ENCODE peak calls at places on chromosomes 1 and 21, in ten cellular contexts. G is SJCRH30, K is aorta, D is body of pancreas, P is colonic mucosa, C is heart right ventricle, I is lower lobe of right lung, U is tibial artery, N is upper lobe of left lung, T is transverse colon. B is an unnamed sample. For H3K9me3, the result is how much of the 10 kb centered on the place peaks cover.

GRCh38 chr1:4755301-4756183 is 101.1 kb downstream of the AJAP1 start:
- DNase-seq in T (no peak), C (no peak), I (no peak), N (no peak), U (no peak), G (no peak), D (no peak), P (no peak), K (no peak), B (no peak)

GRCh38 chr21:46151261-46151988 is 4.0 kb downstream of the FTCD start:
- DNase-seq in U (peak), I (peak), T (peak), D (peak), G (peak), P (no peak), K (peak), C (no peak), N (peak), B (peak)

GRCh38 chr1:25197235-25197930 is 34.9 kb downstream of the SYF2 start:
- DNase-seq in N (no peak), I (no peak), C (no peak), K (no peak), D (no peak), U (no peak), G (no peak), P (no peak), T (no peak), B (no peak)

GRCh38 chr1:213231795-213232231 is 180.8 kb downstream of the RPS6KC1 start:
- DNase-seq in N (no peak), I (no peak), K (no peak), D (no peak), U (no peak), P (no peak), C (no peak), G (peak), T (no peak), B (no peak)

GRCh38 chr1:8910331-8910730 is 31.8 kb upstream of the ENO1 start:
- DNase-seq in I (no peak), N (no peak), D (no peak), G (no peak), K (no peak), U (no peak), T (no peak), P (no peak), C (no peak), B (no peak)

GRCh38 chr1:228457017-228457395 is 30.2 kb upstream of the RNF187 start:
- DNase-seq in K (no peak), G (no peak), I (no peak), T (no peak), P (no peak), C (no peak), N (no peak), U (no peak), D (no peak), B (no peak)

GRCh38 chr1:211606914-211607751 is 28.2 kb upstream of the SLC30A1 start:
- DNase-seq in I (peak), D (no peak), G (no peak), K (peak), N (no peak), C (no peak), P (no peak), U (no peak), T (peak), B (no peak)

GRCh38 chr1:183546427-183546826 is 43.8 kb downstream of the NCF2 start:
- DNase-seq in U (no peak), G (no peak), D (no peak), I (no peak), P (no peak), N (no peak), K (no peak), C (no peak), T (no peak), B (no peak)

GRCh38 chr1:156149374-156150106 is 3.8 kb upstream of the SEMA4A start:
- DNase-seq in I (no peak), G (no peak), C (no peak), N (no peak), U (no peak), T (peak), D (no peak), K (no peak), P (no peak), B (no peak)

GRCh38 chr1:216034506-216034905 is 388.7 kb downstream of the USH2A start:
- DNase-seq in I (no peak), G (no peak), C (no peak), U (no peak), P (no peak), N (no peak), K (no peak), D (no peak), T (no peak), B (no peak)

GRCh38 chr1:216466162-216466801 is 43.0 kb upstream of the USH2A start:
- DNase-seq in P (no peak), D (no peak), U (no peak), T (no peak), I (no peak), K (no peak), G (no peak), N (no peak), C (no peak), B (no peak)

GRCh38 chr1:29343908-29344307 is 107.6 kb downstream of the PTPRU start:
- DNase-seq in P (no peak), G (no peak), U (no peak), D (no peak), N (no peak), K (no peak), T (no peak), I (no peak), C (no peak), B (no peak)

GRCh38 chr1:67393737-67394136 is 36.5 kb downstream of the SERBP1 start:
- DNase-seq in C (no peak), U (no peak), G (no peak), T (no peak), K (no peak), D (no peak), I (no peak), N (no peak), P (no peak), B (no peak)

GRCh38 chr1:237677979-237678378 is 212.7 kb downstream of the ZP4 start:
- DNase-seq in P (no peak), D (no peak), T (no peak), U (no peak), N (no peak), K (no peak), G (no peak), I (no peak), C (no peak), B (no peak)

GRCh38 chr1:110254604-110255003 is 44.5 kb downstream of the KCNC4 start:
- DNase-seq in G (no peak), K (no peak), N (no peak), D (no peak), C (no peak), I (no peak), U (no peak), P (no peak), T (no peak), B (no peak)

GRCh38 chr1:235946570-235946981 is 79.9 kb upstream of the LYST start:
- DNase-seq in K (no peak), I (no peak), N (no peak), D (no peak), P (peak), T (no peak), G (no peak), C (no peak), U (no peak), B (no peak)

GRCh38 chr1:115088871-115089442 is 346 bp downstream of the TSPAN2 start:
- DNase-seq in I (no peak), N (no peak), D (no peak), U (no peak), P (no peak), C (no peak), T (no peak), K (no peak), G (no peak), B (no peak)

GRCh38 chr1:14787604-14788003 is 189.1 kb downstream of the KAZN start:
- DNase-seq in T (no peak), D (peak), N (no peak), I (no peak), C (no peak), G (no peak), P (no peak), K (no peak), U (no peak), B (no peak)

GRCh38 chr1:78497196-78497595 is 6.4 kb downstream of the PTGFR start:
- DNase-seq in N (no peak), K (no peak), P (no peak), D (no peak), U (no peak), I (no peak), G (no peak), C (no peak), T (no peak), B (no peak)

GRCh38 chr1:158117854-158118691 is 62.6 kb upstream of the CD1D start:
- DNase-seq in C (peak), T (peak), N (peak), I (no peak), D (peak), K (no peak), G (peak), P (peak), U (peak), B (no peak)

GRCh38 chr1:93255222-93256079 is 74.9 kb downstream of the CCDC18 start:
- DNase-seq in U (no peak), N (no peak), I (no peak), T (no peak), K (no peak), P (no peak), C (no peak), G (no peak), D (no peak), B (no peak)

GRCh38 chr1:185155600-185156320 is 993 bp downstream of the TRMT1L start:
- DNase-seq in N (no peak), U (no peak), C (no peak), K (no peak), D (no peak), T (no peak), G (no peak), I (no peak), P (peak), B (no peak)

GRCh38 chr1:226069818-226070489 is 7.4 kb downstream of the H3-3A start:
- DNase-seq in G (no peak), D (no peak), T (no peak), K (no peak), C (no peak), U (no peak), P (no peak), I (no peak), N (peak), B (no peak)

GRCh38 chr21:36134820-36135390 is at the start of gene CBR3:
- DNase-seq in K (peak), T (peak), D (peak), G (peak), I (peak), C (peak), P (peak), N (peak), U (peak), B (no peak)

GRCh38 chr1:11238311-11238710 is 24.0 kb downstream of the MTOR start:
- DNase-seq in I (no peak), P (no peak), U (no peak), G (peak), D (no peak), N (no peak), C (no peak), K (no peak), T (no peak), B (no peak)

GRCh38 chr1:30743584-30744059 is 14.0 kb downstream of the LAPTM5 start:
- DNase-seq in D (no peak), K (no peak), C (no peak), I (no peak), T (no peak), G (peak), P (no peak), N (no peak), U (no peak), B (no peak)

GRCh38 chr1:66335859-66336640 is 197.9 kb upstream of the SGIP1 start:
- DNase-seq in T (peak), N (no peak), C (peak), I (peak), G (no peak), D (peak), K (peak), U (peak), P (peak), B (no peak)

GRCh38 chr1:184635347-184636155 is 119.1 kb downstream of the EDEM3 start:
- DNase-seq in K (no peak), G (no peak), T (no peak), C (no peak), I (no peak), U (no peak), D (no peak), N (no peak), P (no peak), B (no peak)

GRCh38 chr1:26119892-26120608 is 8.4 kb downstream of the PDIK1L start:
- DNase-seq in I (no peak), T (no peak), N (no peak), K (no peak), G (no peak), U (no peak), D (no peak), C (no peak), P (no peak), B (no peak)

GRCh38 chr1:232548651-232549050 is 81.3 kb downstream of the SIPA1L2 start:
- DNase-seq in T (no peak), N (no peak), P (no peak), G (no peak), I (no peak), U (no peak), D (no peak), K (no peak), C (no peak), B (no peak)

GRCh38 chr1:1075148-1075935 is 1.2 kb upstream of the RNF223 start:
- DNase-seq in P (no peak), C (peak), T (no peak), N (peak), U (no peak), D (no peak), K (peak), G (no peak), I (peak), B (peak)

GRCh38 chr1:229716064-229716463 is 90.0 kb downstream of the URB2 start:
- DNase-seq in T (no peak), C (no peak), P (no peak), N (no peak), K (no peak), U (no peak), I (no peak), D (no peak), G (no peak), B (no peak)

GRCh38 chr1:235503333-235504121 is 725 bp downstream of the B3GALNT2 start:
- DNase-seq in K (peak), P (peak), G (peak), D (peak), U (peak), T (peak), C (peak), N (peak), I (peak), B (no peak)

GRCh38 chr1:199794105-199794863 is 233.2 kb upstream of the NR5A2 start:
- DNase-seq in G (no peak), N (no peak), D (peak), I (no peak), T (no peak), U (no peak), P (no peak), C (no peak), K (no peak), B (no peak)

GRCh38 chr1:92259350-92259749 is 39.4 kb downstream of the GLMN start:
- DNase-seq in I (no peak), K (no peak), C (no peak), G (no peak), U (no peak), P (no peak), D (no peak), N (no peak), T (no peak), B (no peak)

GRCh38 chr1:234562336-234562735 is 47.6 kb downstream of the IRF2BP2 start:
- DNase-seq in U (no peak), P (no peak), C (peak), G (no peak), K (no peak), D (peak), T (no peak), I (no peak), N (no peak), B (no peak)

GRCh38 chr1:101410048-101410878 is 173.4 kb downstream of the S1PR1 start:
- DNase-seq in C (no peak), K (no peak), G (no peak), T (no peak), D (no peak), I (no peak), N (no peak), P (no peak), U (no peak), B (no peak)

GRCh38 chr1:224786533-224787249 is 142.8 kb upstream of the DNAH14 start:
- DNase-seq in G (no peak), U (no peak), P (no peak), K (no peak), N (no peak), I (no peak), C (no peak), D (no peak), T (no peak), B (no peak)

GRCh38 chr1:3031401-3032221 is 10.3 kb downstream of the ACTRT2 start:
- DNase-seq in U (peak), C (no peak), I (no peak), D (no peak), N (peak), G (no peak), P (no peak), T (no peak), K (no peak), B (no peak)
- H3K9me3 ChIP-seq in U (under half), C (under half), I (under half), D (under half), N (under half), G (under half), P (under half), T (under half), K (under half), B (under half)

DNA sequence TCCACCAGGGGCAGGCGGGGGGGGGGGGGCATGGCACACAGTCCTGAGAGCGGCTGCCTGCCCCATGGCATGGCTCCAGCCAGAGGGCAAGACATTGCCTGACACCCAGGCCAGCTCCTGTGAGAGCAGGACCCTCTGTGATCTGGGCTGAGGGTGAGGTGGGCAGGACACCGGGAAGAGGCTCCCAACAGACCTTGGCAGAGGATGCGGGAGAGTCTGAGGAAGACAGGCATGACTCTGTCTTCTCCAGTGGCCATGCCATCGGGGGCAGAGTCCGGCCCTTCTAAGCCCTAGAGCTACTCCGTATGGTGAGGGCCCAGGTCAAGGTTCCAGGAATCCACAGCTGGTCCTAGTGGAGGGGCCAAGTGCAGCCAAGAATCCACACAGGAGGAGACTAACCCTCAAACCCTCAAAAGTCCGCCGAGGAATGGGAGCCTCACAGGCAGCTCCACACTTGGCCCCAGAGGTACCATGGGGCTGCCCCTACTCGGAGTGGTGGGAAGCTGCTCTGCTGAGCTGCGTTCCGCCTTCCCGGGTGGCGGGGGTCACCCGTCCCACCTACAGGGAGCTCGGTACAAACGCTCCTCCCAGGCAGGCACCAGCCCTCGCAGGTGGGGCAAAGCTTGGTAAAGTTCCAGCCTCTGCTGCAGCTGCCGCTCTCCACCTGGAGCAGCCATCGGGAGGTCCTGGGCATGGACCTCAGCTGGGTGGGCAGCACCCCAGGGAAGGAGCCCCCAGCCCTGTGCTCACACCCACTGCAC is 6.5 kb downstream of the ACTRT2 start:
- DNase-seq in I (no peak), P (no peak), D (no peak), C (no peak), U (no peak), G (no peak), K (no peak), T (no peak), N (peak), B (peak)
- H3K9me3 ChIP-seq in I (under half), P (under half), D (under half), C (under half), U (under half), G (under half), K (under half), T (under half), N (under half), B (under half)

GRCh38 chr21:38817371-38818335 is 11.9 kb downstream of the ETS2 start:
- DNase-seq in N (no peak), I (no peak), T (peak), U (no peak), K (no peak), P (no peak), G (no peak), D (no peak), C (no peak), B (no peak)
- H3K9me3 ChIP-seq in N (under half), I (under half), T (under half), U (under half), K (under half), P (under half), G (under half), D (under half), C (under half), B (under half)

GRCh38 chr1:2825487-2826189 is 24.1 kb upstream of the TTC34 start:
- DNase-seq in G (no peak), U (no peak), P (no peak), I (peak), N (peak), T (no peak), D (no peak), C (no peak), K (peak), B (no peak)
- H3K9me3 ChIP-seq in G (under half), U (under half), P (under half), I (under half), N (under half), T (under half), D (under half), C (under half), K (under half), B (under half)

DNA sequence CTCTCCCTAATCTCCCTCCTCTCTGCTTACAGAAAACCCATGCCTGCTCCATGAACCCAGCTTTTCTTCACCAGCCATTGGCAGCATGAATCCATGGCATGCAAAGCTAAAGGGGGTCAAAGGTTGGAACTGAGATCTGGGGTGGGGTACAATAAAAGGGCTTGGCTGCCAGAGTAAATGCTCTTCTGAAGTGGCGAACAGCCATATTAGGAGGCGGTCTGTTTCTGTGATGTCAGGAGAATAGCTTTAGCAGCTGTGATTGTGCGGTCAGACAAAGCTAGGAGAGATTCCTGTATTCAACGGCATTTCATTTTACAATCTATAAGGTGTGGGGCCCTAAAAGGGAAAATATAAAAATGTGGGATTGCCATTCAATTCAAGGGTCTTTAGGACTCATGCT is 71.7 kb upstream of the TMPRSS2 start:
- DNase-seq in N (no peak), D (no peak), G (no peak), U (no peak), P (peak), K (no peak), C (no peak), T (peak), I (no peak), B (no peak)
- H3K9me3 ChIP-seq in N (under half), D (under half), G (under half), U (under half), P (under half), K (under half), C (under half), T (under half), I (under half), B (under half)

GRCh38 chr21:40173833-40174232 is 306.6 kb downstream of the PCP4 start:
- DNase-seq in N (no peak), I (no peak), T (no peak), P (no peak), C (no peak), K (no peak), D (no peak), U (no peak), G (no peak), B (no peak)
- H3K9me3 ChIP-seq in N (under half), I (under half), T (under half), P (under half), C (under half), K (under half), D (under half), U (under half), G (under half), B (under half)

DNA sequence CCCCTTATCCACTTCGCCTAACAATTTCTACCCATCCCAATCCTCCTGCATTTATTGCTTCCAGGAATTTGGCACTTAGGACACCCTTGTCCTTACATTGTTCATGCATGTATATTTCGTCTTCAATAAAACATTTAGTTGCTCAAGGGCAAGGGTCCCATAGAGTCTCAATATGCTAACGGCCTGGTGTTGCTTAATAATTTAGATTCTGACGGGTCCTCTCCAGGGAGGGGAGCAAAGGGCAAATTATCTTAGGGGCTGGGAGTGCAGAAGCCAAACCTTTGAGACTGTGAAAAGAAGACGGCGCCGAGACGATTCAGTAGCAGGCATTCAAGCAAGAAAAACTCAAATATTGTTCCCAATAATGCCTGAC is 468 bp upstream of the CR1L start:
- DNase-seq in G (no peak), C (no peak), U (no peak), K (no peak), D (no peak), T (no peak), P (no peak), N (no peak), I (no peak), B (no peak)
- H3K9me3 ChIP-seq in G (under half), C (under half), U (under half), K (under half), D (under half), T (under half), P (under half), N (under half), I (under half), B (under half)